ENCODE peak calls at places on chromosomes 1 and 21, in four cellular contexts. X, Y, P and F are unnamed samples.

GRCh38 chr1:25997759-25998074 is at the start of gene PAFAH2:
- DNase-seq in X (no peak), Y (no peak), P (no peak), F (no peak)

GRCh38 chr1:221336141-221336540 is 405.7 kb downstream of the DUSP10 start:
- DNase-seq in X (no peak), Y (no peak), P (no peak), F (no peak)

GRCh38 chr1:201226178-201226514 is 35.5 kb downstream of the IGFN1 start:
- DNase-seq in X (no peak), Y (no peak), P (no peak), F (no peak)

GRCh38 chr1:115098979-115099692 is 9.8 kb upstream of the TSPAN2 start:
- DNase-seq in X (no peak), Y (no peak), P (peak; percentile 83), F (no peak)

GRCh38 chr1:200153277-200154055 is 126.0 kb downstream of the NR5A2 start:
- DNase-seq in X (no peak), Y (no peak), P (no peak), F (no peak)

GRCh38 chr1:203408485-203409229 is 57.7 kb upstream of the FMOD start:
- DNase-seq in X (no peak), Y (peak; percentile 75), P (peak; percentile 97), F (peak; percentile 42)

GRCh38 chr1:206512521-206513180 is 5.3 kb downstream of the RASSF5 start:
- DNase-seq in X (no peak), Y (no peak), P (no peak), F (no peak)

GRCh38 chr1:179968994-179969919 is 14.6 kb downstream of the CEP350 start:
- DNase-seq in X (no peak), Y (no peak), P (no peak), F (no peak)

GRCh38 chr1:193694741-193695140 is 508.3 kb upstream of the B3GALT2 start:
- DNase-seq in X (no peak), Y (no peak), P (no peak), F (no peak)

GRCh38 chr1:20446796-20447195 is 39.2 kb downstream of the CAMK2N1 start:
- DNase-seq in X (no peak), Y (peak; percentile 28), P (no peak), F (no peak)

DNA sequence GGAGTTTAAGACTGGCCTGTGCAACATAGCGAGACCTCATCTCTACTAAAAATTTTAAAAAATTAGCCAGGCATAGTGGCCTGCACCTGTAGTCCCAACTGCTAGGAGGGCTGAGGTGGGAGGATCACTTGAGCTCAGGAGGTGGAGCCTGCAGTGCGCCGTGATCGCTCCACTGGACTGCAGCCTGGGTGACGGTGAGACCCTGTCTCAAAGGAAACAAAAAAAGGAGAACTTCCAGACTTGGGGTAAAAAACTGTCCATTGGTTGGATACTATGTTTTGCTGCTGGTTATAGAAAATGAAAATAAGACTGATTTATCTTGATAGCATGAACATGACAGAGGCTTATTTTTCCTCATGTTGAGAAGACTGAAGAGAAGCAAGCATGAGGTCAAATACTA is 79.4 kb downstream of the WDR4 start:
- DNase-seq in X (no peak), Y (no peak), P (no peak), F (no peak)
- H3K4me3 ChIP-seq in X (no peak overlapping the region), Y (no peak overlapping the region), P (no peak overlapping the region), F (no peak overlapping the region)

DNA sequence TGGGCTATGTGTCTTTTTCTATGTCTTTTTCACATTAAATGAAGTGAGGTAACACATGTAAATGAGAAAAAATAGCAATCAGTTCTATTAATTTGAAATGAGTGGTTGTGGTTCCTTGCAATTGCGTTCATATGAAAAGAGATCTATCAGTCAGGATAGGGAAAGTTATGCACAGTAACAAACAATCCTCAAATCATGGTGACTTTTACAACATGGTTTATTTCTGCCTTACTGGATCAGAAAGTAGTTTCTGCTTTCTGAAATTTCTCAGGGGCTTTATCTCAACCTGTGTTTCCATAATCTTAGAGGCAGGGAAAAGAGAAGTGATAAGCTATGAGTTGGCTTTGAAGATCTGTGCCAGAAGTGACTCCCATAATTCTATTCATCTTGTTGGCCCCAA is 39.0 kb downstream of the DOP1B start:
- DNase-seq in X (no peak), Y (no peak), P (no peak), F (no peak)
- H3K27ac ChIP-seq in X (no peak overlapping the region), Y (no peak overlapping the region), P (no peak overlapping the region), F (no peak overlapping the region)

DNA sequence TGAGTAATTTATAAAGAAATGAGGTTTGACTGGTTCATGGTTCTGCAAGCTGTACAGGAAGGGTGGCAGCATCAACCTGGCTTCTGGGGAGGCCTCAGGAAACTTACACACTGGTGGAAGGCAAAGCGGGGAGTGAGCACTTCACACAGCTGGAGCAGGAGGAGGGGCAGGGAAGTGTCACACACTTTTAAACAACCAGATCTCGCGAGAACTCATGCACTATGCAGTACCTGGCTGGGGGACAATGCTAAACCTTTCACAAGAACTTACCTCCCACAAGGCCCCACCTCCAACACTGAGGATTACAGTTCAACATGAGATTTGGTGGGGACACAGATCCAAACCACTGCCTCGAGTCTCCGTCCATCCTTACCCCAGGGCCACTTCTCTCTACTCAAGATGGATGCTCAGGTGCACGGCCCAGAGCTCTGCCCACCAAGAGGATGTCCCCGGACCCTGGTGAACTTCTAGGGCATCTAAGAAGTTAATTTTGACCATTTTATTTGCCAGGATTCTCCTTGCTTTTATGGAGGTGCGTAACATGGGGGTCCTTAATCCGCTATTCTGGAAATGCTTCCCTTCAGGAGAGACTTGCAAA is 22.7 kb upstream of the ACTRT2 start:
- DNase-seq in X (no peak), Y (peak; percentile 47), P (no peak), F (no peak)
- H3K9me3 ChIP-seq in X (peaks cover 19% of the 10 kb centered on the region), Y (peaks cover 6% of the 10 kb centered on the region), P (peaks cover 8% of the 10 kb centered on the region), F (peaks cover 52% of the 10 kb centered on the region)

GRCh38 chr1:149887456-149888159 is 11.8 kb upstream of the BOLA1 start:
- DNase-seq in X (no peak), Y (peak; percentile 78), P (peak; percentile 96), F (peak; percentile 98)

GRCh38 chr1:149884433-149885363 is 14.7 kb upstream of the BOLA1 start:
- DNase-seq in X (no peak), Y (no peak), P (no peak), F (no peak)

GRCh38 chr1:149883598-149884247 is 15.6 kb upstream of the BOLA1 start:
- DNase-seq in X (no peak), Y (no peak), P (no peak), F (no peak)

GRCh38 chr1:149886396-149887195 is 12.8 kb upstream of the BOLA1 start:
- DNase-seq in X (no peak), Y (peak; percentile 81), P (peak; percentile 97), F (peak; percentile 99)

DNA sequence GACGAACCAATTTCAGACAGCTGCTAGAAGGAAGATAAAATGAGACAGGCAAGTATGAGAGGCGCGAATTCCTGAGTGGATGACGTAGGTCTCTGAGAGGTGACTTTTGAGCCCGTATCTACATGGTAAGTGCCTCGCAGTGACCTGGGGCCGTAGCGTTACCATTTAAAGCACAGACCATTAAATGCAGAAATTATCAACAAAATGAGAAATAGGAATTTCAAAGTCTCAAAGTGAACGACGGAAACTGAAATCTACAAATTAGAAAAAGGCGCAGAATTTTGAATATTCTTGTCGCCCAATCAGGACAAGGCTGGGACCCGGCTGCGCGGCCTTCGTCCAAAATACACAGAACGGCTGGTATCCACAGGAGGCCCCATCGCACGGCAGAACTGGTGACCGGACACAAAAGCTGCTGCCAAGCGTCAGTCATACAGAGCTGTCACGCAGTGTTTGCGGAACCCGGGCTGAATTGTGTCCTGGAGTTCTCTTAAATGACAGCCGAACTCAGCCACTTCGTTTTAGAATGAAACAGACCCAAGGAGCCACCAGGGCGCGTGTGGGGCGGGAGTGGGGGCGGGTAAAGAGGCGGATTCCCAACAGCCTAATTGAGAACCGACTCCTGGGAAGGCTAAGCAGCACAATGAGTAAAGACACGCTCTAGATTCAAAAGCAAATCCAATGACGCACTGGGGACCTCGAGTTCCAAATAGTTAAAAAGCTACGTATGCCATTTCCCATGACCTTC is 13.8 kb upstream of the BOLA1 start:
- DNase-seq in X (no peak), Y (peak; percentile 92), P (peak; percentile 94), F (peak; percentile 20)
- H3K4me3 ChIP-seq in X (peak overlapping the region; percentile 60), Y (peak overlapping the region; percentile 78), P (peak overlapping the region; percentile 79), F (peak overlapping the region; percentile 77)

DNA sequence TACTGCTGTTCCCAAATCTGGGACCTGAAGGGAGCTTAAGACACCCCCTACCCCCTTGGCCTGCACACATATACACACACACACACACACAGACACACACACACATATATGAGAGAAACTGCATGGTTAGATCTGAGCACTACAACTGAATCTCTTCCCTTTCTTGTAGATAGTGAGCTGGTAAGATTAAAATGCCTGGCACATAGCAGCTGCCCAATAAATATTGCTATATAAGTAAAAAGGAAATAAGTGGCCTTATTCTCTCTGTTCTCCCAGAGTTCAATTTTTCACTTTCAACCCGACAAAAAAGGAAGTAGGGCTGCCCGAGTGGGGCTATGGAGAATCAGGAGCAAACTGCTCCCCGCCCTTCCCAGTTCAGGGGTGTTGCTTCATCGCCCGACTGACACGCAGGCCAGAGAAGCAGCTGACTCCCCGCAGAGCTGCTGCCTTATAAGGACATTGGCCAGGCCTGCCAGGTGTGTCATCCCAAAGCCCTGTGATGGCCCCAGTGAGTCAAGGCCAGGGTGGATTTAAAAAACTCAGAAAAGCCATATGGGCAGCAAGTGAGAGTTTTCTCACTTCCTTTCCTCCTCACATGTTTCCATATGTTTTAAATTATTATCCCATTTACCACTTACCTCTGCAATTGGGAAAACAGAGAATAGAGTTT is 106.5 kb upstream of the SLC44A3 start:
- DNase-seq in X (peak; percentile 70), Y (peak; percentile 72), P (peak; percentile 98), F (peak; percentile 97)
- H3K27ac ChIP-seq in X (no peak overlapping the region), Y (peak overlapping the region; percentile 75), P (peak overlapping the region; percentile 64), F (peak overlapping the region; percentile 78)